ENCODE peak calls at places on chromosomes 13 and 19, in ten cellular contexts. V is H1, X is breast epithelium, G is stomach, F is HL-60, D is sigmoid colon, L is SK-N-SH, A is GM12892, M is GM12878, I is HepG2. P is an unnamed sample.

GRCh38 chr19:14835011-14835410 is at the start of the genes OR7A5 and OR7C1:
- DNase-seq in V (no peak), X (peak), G (no peak), F (no peak), D (no peak), L (no peak), A (no peak), M (no peak), I (no peak), P (no peak)

GRCh38 chr13:66663206-66663605 is 566.9 kb downstream of the PCDH9 start:
- DNase-seq in V (no peak), X (no peak), G (no peak), F (no peak), D (no peak), L (no peak), A (no peak), M (no peak), I (no peak), P (no peak)

GRCh38 chr19:34722353-34722752 is 11.7 kb upstream of the ZNF181 start:
- DNase-seq in V (no peak), X (no peak), G (no peak), F (no peak), D (no peak), L (no peak), A (no peak), M (no peak), I (no peak), P (no peak)

GRCh38 chr19:13951799-13952153 is 533 bp upstream of the DCAF15 start:
- DNase-seq in V (no peak), X (no peak), G (no peak), F (no peak), D (no peak), L (no peak), A (no peak), M (no peak), I (no peak), P (no peak)

GRCh38 chr13:36183901-36184300 is 30.5 kb downstream of the SOHLH2 start:
- DNase-seq in V (no peak), X (no peak), G (no peak), F (no peak), D (no peak), L (no peak), A (no peak), M (no peak), I (no peak), P (no peak)

GRCh38 chr13:110593430-110594130 is 21.8 kb upstream of the NAXD start:
- DNase-seq in V (no peak), X (no peak), G (no peak), F (no peak), D (no peak), L (peak), A (peak), M (no peak), I (peak), P (no peak)

GRCh38 chr13:30572859-30573275 is 44.9 kb upstream of the USPL1 start:
- DNase-seq in V (no peak), X (no peak), G (no peak), F (no peak), D (no peak), L (peak), A (no peak), M (peak), I (peak), P (no peak)

GRCh38 chr13:91719033-91719432 is 320.6 kb downstream of the GPC5 start:
- DNase-seq in V (no peak), X (no peak), G (no peak), F (no peak), D (no peak), L (no peak), A (no peak), M (no peak), I (no peak), P (no peak)

GRCh38 chr19:53868091-53868891 is 608 bp downstream of the MYADM start:
- DNase-seq in V (no peak), X (peak), G (peak), F (no peak), D (peak), L (peak), A (no peak), M (no peak), I (peak), P (no peak)

GRCh38 chr19:12295191-12295590 is 508 bp upstream of the ZNF44 start:
- DNase-seq in V (no peak), X (no peak), G (no peak), F (no peak), D (no peak), L (no peak), A (no peak), M (no peak), I (no peak), P (no peak)

GRCh38 chr13:61192826-61193225 is 222.8 kb downstream of the PCDH20 start:
- DNase-seq in V (no peak), X (no peak), G (no peak), F (no peak), D (no peak), L (no peak), A (no peak), M (no peak), I (no peak), P (no peak)

GRCh38 chr19:38277969-38278680 is 13.8 kb downstream of the SPINT2 start:
- DNase-seq in V (no peak), X (peak), G (peak), F (no peak), D (no peak), L (peak), A (no peak), M (no peak), I (no peak), P (no peak)

GRCh38 chr19:43562698-43563241 is 12.6 kb downstream of the XRCC1 start:
- DNase-seq in V (no peak), X (peak), G (peak), F (peak), D (peak), L (no peak), A (no peak), M (peak), I (no peak), P (peak)
- TF ChIP-seq POLR2AphosphoS5 in V (no peak), X (no peak), G (no peak), F (peak), D (peak), L (no peak), A (no peak), M (no peak), I (no peak), P (peak)

DNA sequence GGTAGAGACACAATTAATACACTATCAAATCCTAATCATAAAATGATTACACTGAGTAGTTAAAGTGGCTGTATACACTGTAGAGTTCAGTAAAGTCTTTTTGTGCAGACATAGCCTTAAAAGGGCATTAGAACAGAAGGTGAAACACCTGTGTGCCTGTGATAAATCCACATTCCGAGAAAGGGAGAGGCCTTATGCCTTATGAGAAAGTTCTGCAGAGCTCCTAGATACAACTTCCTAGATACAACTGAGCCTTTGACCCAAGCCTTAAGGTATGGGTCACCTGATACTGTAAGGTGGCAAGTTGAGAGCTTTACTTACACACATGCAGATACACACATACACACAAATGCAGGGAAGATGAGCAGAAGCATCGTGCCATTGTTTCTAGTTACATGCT is 6.3 kb downstream of the SERP2 start:
- DNase-seq in V (no peak), X (no peak), G (no peak), F (no peak), D (no peak), L (no peak), A (no peak), M (no peak), I (no peak), P (no peak)
- TF ChIP-seq POLR2AphosphoS5 in V (no peak), X (no peak), G (no peak), F (no peak), D (no peak), L (no peak), A (no peak), M (no peak), I (no peak), P (no peak)

GRCh38 chr13:77563110-77563509 is 27.6 kb downstream of the SCEL start:
- DNase-seq in V (no peak), X (no peak), G (no peak), F (no peak), D (no peak), L (no peak), A (no peak), M (no peak), I (peak), P (no peak)
- TF ChIP-seq POLR2AphosphoS5 in V (no peak), X (no peak), G (no peak), F (no peak), D (no peak), L (no peak), A (no peak), M (no peak), I (no peak), P (no peak)

DNA sequence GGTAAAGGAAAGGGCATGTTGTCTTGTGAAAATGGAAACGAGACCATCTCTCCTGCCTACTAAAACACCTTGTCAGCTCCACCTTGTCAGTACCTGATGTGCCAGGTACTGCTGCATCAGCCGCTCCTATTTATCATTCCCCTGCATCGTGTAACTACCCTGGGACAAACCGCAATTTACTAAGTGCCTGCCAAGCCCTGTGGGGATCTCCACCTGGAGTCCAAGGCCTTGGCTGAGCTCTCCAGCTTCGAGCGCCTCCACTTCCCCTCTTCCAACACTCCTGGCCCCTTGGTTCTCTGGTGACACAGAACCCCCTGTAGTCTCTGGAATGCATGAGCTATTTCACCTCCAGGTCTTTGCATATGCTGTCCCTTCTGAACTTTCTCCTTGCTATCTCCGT is 25.9 kb upstream of the CCNP start:
- DNase-seq in V (no peak), X (no peak), G (no peak), F (no peak), D (no peak), L (no peak), A (no peak), M (no peak), I (no peak), P (no peak)
- TF ChIP-seq POLR2AphosphoS5 in V (no peak), X (no peak), G (no peak), F (no peak), D (no peak), L (no peak), A (no peak), M (no peak), I (no peak), P (no peak)

DNA sequence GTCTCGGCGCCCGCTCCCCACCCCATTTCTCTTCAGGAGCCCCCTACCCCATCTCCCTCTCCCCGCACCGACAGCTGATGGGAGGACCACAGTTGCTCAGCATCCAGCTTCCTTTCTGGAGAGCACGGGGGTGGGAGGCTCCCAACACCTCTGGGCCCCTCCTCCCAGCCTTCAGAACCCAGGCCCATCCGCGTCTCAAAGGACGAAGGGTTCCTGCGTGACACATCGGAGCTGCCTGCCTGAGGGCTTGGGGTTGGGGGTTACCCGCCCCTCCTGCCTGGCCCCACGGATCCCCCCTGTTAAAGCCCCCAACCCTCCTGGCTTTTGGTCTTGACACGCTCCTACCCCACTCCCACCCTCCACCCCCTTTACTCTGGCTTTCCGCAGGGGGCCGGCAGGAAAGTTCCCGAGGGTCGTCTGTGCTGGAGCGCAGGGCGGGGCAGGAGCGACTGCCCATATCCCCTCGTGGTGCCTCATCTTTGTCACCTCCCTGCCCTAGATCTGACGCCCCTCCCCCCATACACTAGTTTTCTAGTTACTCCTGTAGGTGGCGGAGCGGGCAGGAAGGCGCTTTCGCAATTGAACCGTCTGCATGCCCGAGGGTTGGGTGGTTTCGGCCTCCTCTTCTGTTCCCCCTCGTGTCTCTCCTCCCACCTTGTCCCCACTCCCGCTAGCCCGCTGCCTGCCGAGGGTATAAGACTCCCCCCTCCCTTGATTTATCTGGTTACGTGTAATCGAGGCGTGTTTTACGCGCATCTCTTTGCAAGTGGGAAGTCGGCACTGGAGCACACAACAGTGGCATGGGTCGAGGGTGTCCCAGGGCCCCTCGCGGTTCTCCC is 922 bp downstream of the TRAPPC5 start:
- DNase-seq in V (peak), X (peak), G (peak), F (peak), D (peak), L (peak), A (peak), M (no peak), I (peak), P (peak)
- TF ChIP-seq POLR2AphosphoS5 in V (no peak), X (peak), G (no peak), F (peak), D (no peak), L (no peak), A (no peak), M (no peak), I (no peak), P (peak)

GRCh38 chr19:6414793-6415591 is 9.6 kb downstream of the KHSRP start:
- DNase-seq in V (no peak), X (no peak), G (no peak), F (no peak), D (no peak), L (peak), A (no peak), M (no peak), I (no peak), P (no peak)

GRCh38 chr19:6415592-6416190 is 8.9 kb downstream of the KHSRP start:
- DNase-seq in V (no peak), X (no peak), G (no peak), F (no peak), D (peak), L (no peak), A (no peak), M (no peak), I (no peak), P (no peak)

GRCh38 chr19:6416658-6417405 is 7.8 kb downstream of the KHSRP start:
- DNase-seq in V (no peak), X (no peak), G (no peak), F (no peak), D (no peak), L (peak), A (no peak), M (no peak), I (no peak), P (no peak)

GRCh38 chr19:6418562-6418932 is 6.1 kb downstream of the KHSRP start:
- DNase-seq in V (no peak), X (no peak), G (no peak), F (no peak), D (no peak), L (peak), A (no peak), M (no peak), I (no peak), P (no peak)

GRCh38 chr19:6417713-6418561 is 6.7 kb downstream of the KHSRP start:
- DNase-seq in V (no peak), X (no peak), G (no peak), F (no peak), D (peak), L (peak), A (no peak), M (no peak), I (no peak), P (no peak)
- TF ChIP-seq POLR2AphosphoS5 in V (no peak), X (no peak), G (no peak), F (no peak), D (no peak), L (no peak), A (no peak), M (peak), I (no peak), P (no peak)

GRCh38 chr13:69108486-69108885 is 999.1 kb upstream of the ATXN8OS start:
- DNase-seq in V (no peak), X (no peak), G (no peak), F (no peak), D (no peak), L (no peak), A (no peak), M (no peak), I (no peak), P (no peak)
- TF ChIP-seq POLR2AphosphoS5 in V (no peak), X (no peak), G (no peak), F (no peak), D (no peak), L (no peak), A (no peak), M (no peak), I (no peak), P (no peak)

GRCh38 chr13:51704399-51705306 is 99.3 kb downstream of the DHRS12 start:
- DNase-seq in V (no peak), X (no peak), G (no peak), F (no peak), D (no peak), L (no peak), A (no peak), M (peak), I (no peak), P (peak)

GRCh38 chr13:51707468-51707867 is 96.5 kb downstream of the DHRS12 start:
- DNase-seq in V (no peak), X (no peak), G (no peak), F (no peak), D (no peak), L (no peak), A (no peak), M (no peak), I (no peak), P (no peak)
- TF ChIP-seq POLR2AphosphoS5 in V (no peak), X (no peak), G (no peak), F (no peak), D (no peak), L (no peak), A (no peak), M (no peak), I (no peak), P (no peak)

P was measured in esophagus muscularis mucosa.